ENCODE peak calls at places on chromosomes 3 and 15, in eight cellular contexts. One of them, this sample, is unnamed.

GRCh38 chr3:187185759-187186158 is 11.5 kb upstream of the RTP1 start:
- DNase-seq in astrocyte of the cerebellum: no peak
- DNase-seq in brain microvascular endothelial cell: no peak
- DNase-seq in GM06990: no peak
- DNase-seq in WERI-Rb-1: no peak
- DNase-seq in ELR: no peak
- DNase-seq in fibroblast of mammary gland: no peak
- DNase-seq in transverse colon: no peak
- DNase-seq in this sample: no peak

GRCh38 chr3:63655519-63655918 is 3.0 kb downstream of the SNTN start:
- DNase-seq in WERI-Rb-1: no peak
- DNase-seq in astrocyte of the cerebellum: peak
- DNase-seq in ELR: peak
- DNase-seq in brain microvascular endothelial cell: peak
- DNase-seq in transverse colon: no peak
- DNase-seq in fibroblast of mammary gland: peak
- DNase-seq in GM06990: no peak
- DNase-seq in this sample: peak

GRCh38 chr15:72285927-72286516 is 13.7 kb upstream of the PARP6 start:
- DNase-seq in WERI-Rb-1: peak
- DNase-seq in ELR: peak
- DNase-seq in brain microvascular endothelial cell: no peak
- DNase-seq in astrocyte of the cerebellum: no peak
- DNase-seq in transverse colon: peak
- DNase-seq in fibroblast of mammary gland: no peak
- DNase-seq in GM06990: peak
- DNase-seq in this sample: no peak

GRCh38 chr3:194165619-194166018 is 29.7 kb downstream of the HES1 start:
- DNase-seq in astrocyte of the cerebellum: no peak
- DNase-seq in GM06990: no peak
- DNase-seq in transverse colon: no peak
- DNase-seq in fibroblast of mammary gland: no peak
- DNase-seq in brain microvascular endothelial cell: no peak
- DNase-seq in WERI-Rb-1: no peak
- DNase-seq in ELR: no peak
- DNase-seq in this sample: no peak

GRCh38 chr3:39106281-39107055 is 959 bp downstream of the GORASP1 start:
- DNase-seq in WERI-Rb-1: no peak
- DNase-seq in GM06990: no peak
- DNase-seq in brain microvascular endothelial cell: peak
- DNase-seq in transverse colon: no peak
- DNase-seq in ELR: peak
- DNase-seq in astrocyte of the cerebellum: no peak
- DNase-seq in fibroblast of mammary gland: peak
- DNase-seq in this sample: no peak

GRCh38 chr3:30544811-30545210 is 61.6 kb upstream of the TGFBR2 start:
- DNase-seq in transverse colon: no peak
- DNase-seq in WERI-Rb-1: no peak
- DNase-seq in brain microvascular endothelial cell: peak
- DNase-seq in astrocyte of the cerebellum: peak
- DNase-seq in ELR: peak
- DNase-seq in GM06990: no peak
- DNase-seq in fibroblast of mammary gland: peak
- DNase-seq in this sample: peak

GRCh38 chr3:44016818-44017217 is 224.9 kb upstream of the TOPAZ1 start:
- DNase-seq in astrocyte of the cerebellum: no peak
- DNase-seq in GM06990: no peak
- DNase-seq in ELR: peak
- DNase-seq in brain microvascular endothelial cell: no peak
- DNase-seq in transverse colon: no peak
- DNase-seq in fibroblast of mammary gland: no peak
- DNase-seq in WERI-Rb-1: no peak
- DNase-seq in this sample: no peak

GRCh38 chr3:66456711-66457173 is 44.1 kb downstream of the LRIG1 start:
- DNase-seq in brain microvascular endothelial cell: no peak
- DNase-seq in WERI-Rb-1: no peak
- DNase-seq in fibroblast of mammary gland: no peak
- DNase-seq in ELR: no peak
- DNase-seq in astrocyte of the cerebellum: peak
- DNase-seq in GM06990: no peak
- DNase-seq in transverse colon: no peak
- DNase-seq in this sample: no peak

GRCh38 chr15:45790325-45790943 is 155.6 kb downstream of the SQOR start:
- DNase-seq in ELR: peak
- DNase-seq in brain microvascular endothelial cell: peak
- DNase-seq in GM06990: no peak
- DNase-seq in astrocyte of the cerebellum: no peak
- DNase-seq in fibroblast of mammary gland: peak
- DNase-seq in WERI-Rb-1: peak
- DNase-seq in transverse colon: peak
- DNase-seq in this sample: no peak

GRCh38 chr3:14428087-14429067 is 26.0 kb downstream of the SLC6A6 start:
- DNase-seq in ELR: no peak
- DNase-seq in transverse colon: no peak
- DNase-seq in fibroblast of mammary gland: no peak
- DNase-seq in astrocyte of the cerebellum: peak
- DNase-seq in brain microvascular endothelial cell: no peak
- DNase-seq in WERI-Rb-1: no peak
- DNase-seq in GM06990: peak
- DNase-seq in this sample: no peak

GRCh38 chr3:16512435-16513140 is 911 bp downstream of the RFTN1 start:
- DNase-seq in brain microvascular endothelial cell: no peak
- DNase-seq in WERI-Rb-1: no peak
- DNase-seq in fibroblast of mammary gland: no peak
- DNase-seq in GM06990: peak
- DNase-seq in ELR: peak
- DNase-seq in transverse colon: peak
- DNase-seq in astrocyte of the cerebellum: no peak
- DNase-seq in this sample: no peak

GRCh38 chr15:74888716-74889115 is 1.1 kb upstream of the MPI start:
- DNase-seq in transverse colon: no peak
- DNase-seq in ELR: no peak
- DNase-seq in GM06990: no peak
- DNase-seq in fibroblast of mammary gland: no peak
- DNase-seq in astrocyte of the cerebellum: no peak
- DNase-seq in brain microvascular endothelial cell: no peak
- DNase-seq in WERI-Rb-1: peak
- DNase-seq in this sample: no peak

GRCh38 chr3:99645277-99646106 is 7.1 kb downstream of the COL8A1 start:
- DNase-seq in fibroblast of mammary gland: peak
- DNase-seq in ELR: peak
- DNase-seq in astrocyte of the cerebellum: peak
- DNase-seq in WERI-Rb-1: peak
- DNase-seq in GM06990: no peak
- DNase-seq in transverse colon: no peak
- DNase-seq in brain microvascular endothelial cell: peak
- DNase-seq in this sample: peak

This sample was measured in skeletal muscle cell.